ENCODE peak calls at places on chromosomes 6 and 20, in eight cellular contexts. One of them, this sample, is unnamed.

GRCh38 chr20:8414611-8415274 is 282.7 kb downstream of the PLCB1 start:
- DNase-seq in K562: no peak
- DNase-seq in neural progenitor cell: no peak
- DNase-seq in H9: no peak
- DNase-seq in OCI-LY7: no peak
- DNase-seq in astrocyte: peak; percentile 80
- DNase-seq in HepG2: peak; percentile 81
- DNase-seq in GM23338: no peak
- DNase-seq in this sample: no peak

GRCh38 chr20:62816031-62816878 is 595 bp upstream of the COL9A3 start:
- DNase-seq in K562: no peak
- DNase-seq in neural progenitor cell: peak; percentile 88
- DNase-seq in H9: peak; percentile 92
- DNase-seq in OCI-LY7: no peak
- DNase-seq in astrocyte: no peak
- DNase-seq in HepG2: no peak
- DNase-seq in GM23338: peak; percentile 98
- DNase-seq in this sample: no peak

GRCh38 chr20:39263076-39263475 is 300.9 kb downstream of the DHX35 start:
- DNase-seq in K562: no peak
- DNase-seq in neural progenitor cell: no peak
- DNase-seq in H9: no peak
- DNase-seq in OCI-LY7: no peak
- DNase-seq in astrocyte: no peak
- DNase-seq in HepG2: no peak
- DNase-seq in GM23338: no peak
- DNase-seq in this sample: no peak

GRCh38 chr6:46407785-46408530 is 83.3 kb downstream of the RCAN2 start:
- DNase-seq in K562: no peak
- DNase-seq in neural progenitor cell: no peak
- DNase-seq in H9: no peak
- DNase-seq in OCI-LY7: no peak
- DNase-seq in astrocyte: no peak
- DNase-seq in HepG2: no peak
- DNase-seq in GM23338: no peak
- DNase-seq in this sample: no peak

GRCh38 chr20:21520702-21521595 is 7.1 kb upstream of the NKX2-2 start:
- DNase-seq in K562: no peak
- DNase-seq in neural progenitor cell: peak; percentile 88
- DNase-seq in H9: peak; percentile 75
- DNase-seq in OCI-LY7: no peak
- DNase-seq in astrocyte: no peak
- DNase-seq in HepG2: no peak
- DNase-seq in GM23338: peak; percentile 84
- DNase-seq in this sample: no peak

GRCh38 chr20:2131366-2131765 is 29.7 kb downstream of the STK35 start:
- DNase-seq in K562: no peak
- DNase-seq in neural progenitor cell: no peak
- DNase-seq in H9: no peak
- DNase-seq in OCI-LY7: no peak
- DNase-seq in astrocyte: peak; percentile 81
- DNase-seq in HepG2: no peak
- DNase-seq in GM23338: no peak
- DNase-seq in this sample: no peak

GRCh38 chr6:162056745-162057144 is 670.8 kb downstream of the PRKN start:
- DNase-seq in K562: no peak
- DNase-seq in neural progenitor cell: peak; percentile 44
- DNase-seq in H9: peak; percentile 69
- DNase-seq in OCI-LY7: no peak
- DNase-seq in astrocyte: peak; percentile 64
- DNase-seq in HepG2: peak; percentile 51
- DNase-seq in GM23338: peak; percentile 68
- DNase-seq in this sample: no peak

GRCh38 chr6:158807515-158808441 is 11.4 kb downstream of the EZR start:
- DNase-seq in K562: peak; percentile 27
- DNase-seq in neural progenitor cell: no peak
- DNase-seq in H9: no peak
- DNase-seq in OCI-LY7: no peak
- DNase-seq in astrocyte: no peak
- DNase-seq in HepG2: no peak
- DNase-seq in GM23338: peak; percentile 44
- DNase-seq in this sample: no peak

GRCh38 chr6:110625883-110626282 is 149.5 kb upstream of the SLC22A16 start:
- DNase-seq in K562: peak; percentile 8
- DNase-seq in neural progenitor cell: no peak
- DNase-seq in H9: no peak
- DNase-seq in OCI-LY7: no peak
- DNase-seq in astrocyte: peak; percentile 65
- DNase-seq in HepG2: no peak
- DNase-seq in GM23338: no peak
- DNase-seq in this sample: no peak

GRCh38 chr6:168128631-168129291 is 49.7 kb upstream of the FRMD1 start:
- DNase-seq in K562: no peak
- DNase-seq in neural progenitor cell: no peak
- DNase-seq in H9: no peak
- DNase-seq in OCI-LY7: no peak
- DNase-seq in astrocyte: no peak
- DNase-seq in HepG2: no peak
- DNase-seq in GM23338: no peak
- DNase-seq in this sample: no peak

GRCh38 chr6:105116150-105116549 is 63.7 kb downstream of the POPDC3 start:
- DNase-seq in K562: no peak
- DNase-seq in neural progenitor cell: no peak
- DNase-seq in H9: no peak
- DNase-seq in OCI-LY7: no peak
- DNase-seq in astrocyte: no peak
- DNase-seq in HepG2: no peak
- DNase-seq in GM23338: peak; percentile 13
- DNase-seq in this sample: no peak

GRCh38 chr6:72552938-72553337 is 68.9 kb upstream of the KCNQ5 start:
- DNase-seq in K562: peak; percentile 60
- DNase-seq in neural progenitor cell: no peak
- DNase-seq in H9: no peak
- DNase-seq in OCI-LY7: no peak
- DNase-seq in astrocyte: peak; percentile 32
- DNase-seq in HepG2: no peak
- DNase-seq in GM23338: no peak
- DNase-seq in this sample: no peak

GRCh38 chr6:52686878-52687699 is 16.2 kb downstream of the TMEM14A start:
- DNase-seq in K562: peak; percentile 67
- DNase-seq in neural progenitor cell: no peak
- DNase-seq in H9: no peak
- DNase-seq in OCI-LY7: no peak
- DNase-seq in astrocyte: no peak
- DNase-seq in HepG2: no peak
- DNase-seq in GM23338: no peak
- DNase-seq in this sample: no peak

GRCh38 chr20:32585011-32585518 is at the start of gene NOL4L:
- DNase-seq in K562: peak; percentile 75
- DNase-seq in neural progenitor cell: peak; percentile 82
- DNase-seq in H9: no peak
- DNase-seq in OCI-LY7: peak; percentile 43
- DNase-seq in astrocyte: no peak
- DNase-seq in HepG2: no peak
- DNase-seq in GM23338: peak; percentile 69
- DNase-seq in this sample: peak; percentile 49

DNA sequence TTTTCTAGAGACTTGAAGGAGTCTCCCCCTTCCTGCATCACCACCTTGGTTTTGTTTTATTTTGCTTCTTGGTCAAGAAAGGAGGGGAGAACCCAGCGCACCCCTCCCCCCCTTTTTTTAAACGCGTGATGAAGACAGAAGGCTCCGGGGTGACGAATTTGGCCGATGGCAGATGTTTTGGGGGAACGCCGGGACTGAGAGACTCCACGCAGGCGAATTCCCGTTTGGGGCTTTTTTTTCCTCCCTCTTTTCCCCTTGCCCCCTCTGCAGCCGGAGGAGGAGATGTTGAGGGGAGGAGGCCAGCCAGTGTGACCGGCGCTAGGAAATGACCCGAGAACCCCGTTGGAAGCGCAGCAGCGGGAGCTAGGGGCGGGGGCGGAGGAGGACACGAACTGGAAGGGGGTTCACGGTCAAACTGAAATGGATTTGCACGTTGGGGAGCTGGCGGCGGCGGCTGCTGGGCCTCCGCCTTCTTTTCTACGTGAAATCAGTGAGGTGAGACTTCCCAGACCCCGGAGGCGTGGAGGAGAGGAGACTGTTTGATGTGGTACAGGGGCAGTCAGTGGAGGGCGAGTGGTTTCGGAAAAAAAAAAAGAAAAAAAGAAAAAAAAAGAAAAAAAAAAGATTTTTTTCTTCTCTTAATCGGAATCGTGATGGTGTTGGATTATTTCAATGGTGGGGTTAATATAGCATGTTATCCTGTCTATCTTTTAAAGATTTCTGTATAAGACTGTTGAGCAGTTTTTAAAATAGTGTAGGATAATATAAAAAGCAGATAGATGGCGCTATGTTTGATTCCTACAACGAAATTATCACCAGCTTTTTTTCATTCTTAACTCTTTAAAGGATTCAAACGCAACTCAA is 3.1 kb downstream of the SOX4 start:
- DNase-seq in K562: no peak
- DNase-seq in neural progenitor cell: peak; percentile 71
- DNase-seq in H9: peak; percentile 60
- DNase-seq in OCI-LY7: peak; percentile 73
- DNase-seq in astrocyte: peak; percentile 56
- DNase-seq in HepG2: no peak
- DNase-seq in GM23338: peak; percentile 73
- DNase-seq in this sample: peak; percentile 75
- H4K20me1 ChIP-seq in K562: no peaks in the 10 kb centered on the region
- H4K20me1 ChIP-seq in neural progenitor cell: peaks cover 74% of the 10 kb centered on the region
- H4K20me1 ChIP-seq in H9: no peaks in the 10 kb centered on the region
- H4K20me1 ChIP-seq in OCI-LY7: peaks cover 16% of the 10 kb centered on the region
- H4K20me1 ChIP-seq in astrocyte: peaks cover 51% of the 10 kb centered on the region
- H4K20me1 ChIP-seq in HepG2: peaks cover 3% of the 10 kb centered on the region
- H4K20me1 ChIP-seq in GM23338: peaks cover 10% of the 10 kb centered on the region
- H4K20me1 ChIP-seq in this sample: peaks cover 12% of the 10 kb centered on the region

GRCh38 chr6:157086632-157087031 is 236.7 kb downstream of the TMEM242 start:
- DNase-seq in K562: no peak
- DNase-seq in neural progenitor cell: no peak
- DNase-seq in H9: no peak
- DNase-seq in OCI-LY7: no peak
- DNase-seq in astrocyte: no peak
- DNase-seq in HepG2: no peak
- DNase-seq in GM23338: no peak
- DNase-seq in this sample: no peak
- H4K20me1 ChIP-seq in K562: no peaks in the 10 kb centered on the region
- H4K20me1 ChIP-seq in neural progenitor cell: peaks cover 40% of the 10 kb centered on the region
- H4K20me1 ChIP-seq in H9: no peaks in the 10 kb centered on the region
- H4K20me1 ChIP-seq in OCI-LY7: no peaks in the 10 kb centered on the region
- H4K20me1 ChIP-seq in astrocyte: peaks cover 15% of the 10 kb centered on the region
- H4K20me1 ChIP-seq in HepG2: no peaks in the 10 kb centered on the region
- H4K20me1 ChIP-seq in GM23338: no peaks in the 10 kb centered on the region
- H4K20me1 ChIP-seq in this sample: no peaks in the 10 kb centered on the region

GRCh38 chr6:44111434-44112417 is 15.5 kb downstream of the MRPL14 start:
- DNase-seq in K562: no peak
- DNase-seq in neural progenitor cell: no peak
- DNase-seq in H9: no peak
- DNase-seq in OCI-LY7: no peak
- DNase-seq in astrocyte: no peak
- DNase-seq in HepG2: peak; percentile 90
- DNase-seq in GM23338: no peak
- DNase-seq in this sample: no peak

GRCh38 chr6:44113396-44113795 is 13.9 kb downstream of the MRPL14 start:
- DNase-seq in K562: no peak
- DNase-seq in neural progenitor cell: no peak
- DNase-seq in H9: no peak
- DNase-seq in OCI-LY7: no peak
- DNase-seq in astrocyte: no peak
- DNase-seq in HepG2: no peak
- DNase-seq in GM23338: peak; percentile 50
- DNase-seq in this sample: no peak

GRCh38 chr6:44110005-44110681 is 17.1 kb downstream of the MRPL14 start:
- DNase-seq in K562: no peak
- DNase-seq in neural progenitor cell: no peak
- DNase-seq in H9: no peak
- DNase-seq in OCI-LY7: no peak
- DNase-seq in astrocyte: no peak
- DNase-seq in HepG2: no peak
- DNase-seq in GM23338: no peak
- DNase-seq in this sample: no peak

GRCh38 chr6:44109212-44109611 is 18.0 kb downstream of the MRPL14 start:
- DNase-seq in K562: no peak
- DNase-seq in neural progenitor cell: no peak
- DNase-seq in H9: no peak
- DNase-seq in OCI-LY7: no peak
- DNase-seq in astrocyte: no peak
- DNase-seq in HepG2: no peak
- DNase-seq in GM23338: no peak
- DNase-seq in this sample: no peak

GRCh38 chr6:44110966-44111365 is 16.3 kb downstream of the MRPL14 start:
- DNase-seq in K562: no peak
- DNase-seq in neural progenitor cell: no peak
- DNase-seq in H9: no peak
- DNase-seq in OCI-LY7: no peak
- DNase-seq in astrocyte: no peak
- DNase-seq in HepG2: no peak
- DNase-seq in GM23338: no peak
- DNase-seq in this sample: no peak
- H4K20me1 ChIP-seq in K562: peaks cover 7% of the 10 kb centered on the region
- H4K20me1 ChIP-seq in neural progenitor cell: peaks cover 71% of the 10 kb centered on the region
- H4K20me1 ChIP-seq in H9: no peaks in the 10 kb centered on the region
- H4K20me1 ChIP-seq in OCI-LY7: no peaks in the 10 kb centered on the region
- H4K20me1 ChIP-seq in astrocyte: peaks cover 64% of the 10 kb centered on the region
- H4K20me1 ChIP-seq in HepG2: peaks cover 6% of the 10 kb centered on the region
- H4K20me1 ChIP-seq in GM23338: peaks cover 25% of the 10 kb centered on the region
- H4K20me1 ChIP-seq in this sample: peaks cover 35% of the 10 kb centered on the region

GRCh38 chr6:125477141-125477540 is 175.4 kb upstream of the HDDC2 start:
- DNase-seq in K562: no peak
- DNase-seq in neural progenitor cell: no peak
- DNase-seq in H9: no peak
- DNase-seq in OCI-LY7: no peak
- DNase-seq in astrocyte: no peak
- DNase-seq in HepG2: no peak
- DNase-seq in GM23338: no peak
- DNase-seq in this sample: no peak

GRCh38 chr6:125469915-125470314 is 168.1 kb upstream of the HDDC2 start:
- DNase-seq in K562: no peak
- DNase-seq in neural progenitor cell: no peak
- DNase-seq in H9: no peak
- DNase-seq in OCI-LY7: no peak
- DNase-seq in astrocyte: no peak
- DNase-seq in HepG2: no peak
- DNase-seq in GM23338: no peak
- DNase-seq in this sample: no peak

GRCh38 chr6:125474061-125474460 is 172.3 kb upstream of the HDDC2 start:
- DNase-seq in K562: no peak
- DNase-seq in neural progenitor cell: no peak
- DNase-seq in H9: no peak
- DNase-seq in OCI-LY7: no peak
- DNase-seq in astrocyte: no peak
- DNase-seq in HepG2: no peak
- DNase-seq in GM23338: no peak
- DNase-seq in this sample: no peak

DNA sequence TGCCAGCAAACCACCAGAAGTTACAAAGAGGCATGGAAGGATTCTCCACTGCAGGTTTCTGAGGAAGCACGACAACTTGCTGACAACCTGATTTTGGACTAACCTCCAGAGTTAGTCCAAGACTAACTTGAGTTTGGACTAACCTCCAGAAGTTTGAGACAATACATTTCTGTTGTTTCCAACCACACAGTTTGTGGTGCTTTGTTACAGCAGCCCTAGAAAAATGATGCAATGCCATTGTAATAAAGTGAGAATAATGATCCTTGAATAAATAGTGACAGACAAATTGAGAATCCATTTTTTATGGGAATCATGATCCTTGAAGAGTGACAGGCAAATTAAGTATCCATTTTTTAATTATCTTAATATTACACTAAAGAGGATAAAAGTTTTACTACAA is 169.9 kb upstream of the HDDC2 start:
- DNase-seq in K562: no peak
- DNase-seq in neural progenitor cell: no peak
- DNase-seq in H9: no peak
- DNase-seq in OCI-LY7: no peak
- DNase-seq in astrocyte: no peak
- DNase-seq in HepG2: no peak
- DNase-seq in GM23338: no peak
- DNase-seq in this sample: no peak
- H4K20me1 ChIP-seq in K562: no peaks in the 10 kb centered on the region
- H4K20me1 ChIP-seq in neural progenitor cell: no peaks in the 10 kb centered on the region
- H4K20me1 ChIP-seq in H9: no peaks in the 10 kb centered on the region
- H4K20me1 ChIP-seq in OCI-LY7: no peaks in the 10 kb centered on the region
- H4K20me1 ChIP-seq in astrocyte: no peaks in the 10 kb centered on the region
- H4K20me1 ChIP-seq in HepG2: no peaks in the 10 kb centered on the region
- H4K20me1 ChIP-seq in GM23338: no peaks in the 10 kb centered on the region
- H4K20me1 ChIP-seq in this sample: no peaks in the 10 kb centered on the region

This sample was measured in Karpas-422.